ENCODE peak calls at places on chromosomes 11 and 22, in five cellular contexts. One of them, this sample, is unnamed.

GRCh38 chr22:29587938-29588699 is 7.2 kb upstream of the NIPSNAP1 start:
- DNase-seq in NCI-H82: no peak
- DNase-seq in activated naive CD8-positive, alpha-beta T cell treated with anti-CD3 and anti-CD28 coated beads for 36 hours: no peak
- DNase-seq in NCI-H748 treated with DMSO at 0.1 percent for 48 hours: no peak
- DNase-seq in iris pigment epithelial cell: peak; percentile 95
- DNase-seq in this sample: peak; percentile 72

GRCh38 chr11:128467610-128468041 is 119.7 kb downstream of the ETS1 start:
- DNase-seq in NCI-H82: no peak
- DNase-seq in NCI-H748 treated with DMSO at 0.1 percent for 48 hours: no peak
- DNase-seq in iris pigment epithelial cell: peak; percentile 99
- DNase-seq in activated naive CD8-positive, alpha-beta T cell treated with anti-CD3 and anti-CD28 coated beads for 36 hours: peak; percentile 55
- DNase-seq in this sample: peak; percentile 72

GRCh38 chr11:17606206-17607082 is 59.4 kb downstream of the OTOG start:
- DNase-seq in NCI-H82: no peak
- DNase-seq in NCI-H748 treated with DMSO at 0.1 percent for 48 hours: no peak
- DNase-seq in iris pigment epithelial cell: no peak
- DNase-seq in activated naive CD8-positive, alpha-beta T cell treated with anti-CD3 and anti-CD28 coated beads for 36 hours: no peak
- DNase-seq in this sample: no peak

GRCh38 chr11:124740277-124740882 is 638 bp downstream of the NRGN start:
- DNase-seq in iris pigment epithelial cell: peak; percentile 34
- DNase-seq in NCI-H82: peak; percentile 57
- DNase-seq in NCI-H748 treated with DMSO at 0.1 percent for 48 hours: peak; percentile 19
- DNase-seq in activated naive CD8-positive, alpha-beta T cell treated with anti-CD3 and anti-CD28 coated beads for 36 hours: peak; percentile 63
- DNase-seq in this sample: no peak

GRCh38 chr11:76207642-76208378 is 1.5 kb upstream of the WNT11 start:
- DNase-seq in NCI-H748 treated with DMSO at 0.1 percent for 48 hours: peak; percentile 86
- DNase-seq in iris pigment epithelial cell: peak; percentile 74
- DNase-seq in activated naive CD8-positive, alpha-beta T cell treated with anti-CD3 and anti-CD28 coated beads for 36 hours: peak; percentile 84
- DNase-seq in NCI-H82: peak; percentile 84
- DNase-seq in this sample: peak; percentile 20

GRCh38 chr11:34169664-34170063 is 64.2 kb downstream of the NAT10 start:
- DNase-seq in activated naive CD8-positive, alpha-beta T cell treated with anti-CD3 and anti-CD28 coated beads for 36 hours: no peak
- DNase-seq in NCI-H748 treated with DMSO at 0.1 percent for 48 hours: no peak
- DNase-seq in iris pigment epithelial cell: no peak
- DNase-seq in NCI-H82: peak; percentile 76
- DNase-seq in this sample: no peak

GRCh38 chr22:20532256-20532993 is 25.0 kb downstream of the MED15 start:
- DNase-seq in NCI-H748 treated with DMSO at 0.1 percent for 48 hours: no peak
- DNase-seq in activated naive CD8-positive, alpha-beta T cell treated with anti-CD3 and anti-CD28 coated beads for 36 hours: no peak
- DNase-seq in iris pigment epithelial cell: no peak
- DNase-seq in NCI-H82: no peak
- DNase-seq in this sample: no peak

GRCh38 chr11:120622189-120622912 is 110.8 kb downstream of the GRIK4 start:
- DNase-seq in iris pigment epithelial cell: no peak
- DNase-seq in NCI-H82: peak; percentile 42
- DNase-seq in activated naive CD8-positive, alpha-beta T cell treated with anti-CD3 and anti-CD28 coated beads for 36 hours: no peak
- DNase-seq in NCI-H748 treated with DMSO at 0.1 percent for 48 hours: no peak
- DNase-seq in this sample: no peak

GRCh38 chr11:47127213-47127612 is 49.5 kb downstream of the ARFGAP2 start:
- DNase-seq in NCI-H748 treated with DMSO at 0.1 percent for 48 hours: peak; percentile 69
- DNase-seq in NCI-H82: no peak
- DNase-seq in iris pigment epithelial cell: no peak
- DNase-seq in activated naive CD8-positive, alpha-beta T cell treated with anti-CD3 and anti-CD28 coated beads for 36 hours: no peak
- DNase-seq in this sample: no peak

GRCh38 chr11:115360186-115360824 is 143.9 kb downstream of the CADM1 start:
- DNase-seq in iris pigment epithelial cell: no peak
- DNase-seq in NCI-H748 treated with DMSO at 0.1 percent for 48 hours: no peak
- DNase-seq in activated naive CD8-positive, alpha-beta T cell treated with anti-CD3 and anti-CD28 coated beads for 36 hours: no peak
- DNase-seq in NCI-H82: no peak
- DNase-seq in this sample: no peak

GRCh38 chr22:37403267-37403960 is 23.9 kb downstream of the ELFN2 start:
- DNase-seq in NCI-H748 treated with DMSO at 0.1 percent for 48 hours: no peak
- DNase-seq in NCI-H82: peak; percentile 78
- DNase-seq in iris pigment epithelial cell: no peak
- DNase-seq in activated naive CD8-positive, alpha-beta T cell treated with anti-CD3 and anti-CD28 coated beads for 36 hours: no peak
- DNase-seq in this sample: no peak

GRCh38 chr11:106276859-106277436 is 199.5 kb downstream of the AASDHPPT start:
- DNase-seq in NCI-H82: peak; percentile 64
- DNase-seq in iris pigment epithelial cell: no peak
- DNase-seq in activated naive CD8-positive, alpha-beta T cell treated with anti-CD3 and anti-CD28 coated beads for 36 hours: no peak
- DNase-seq in NCI-H748 treated with DMSO at 0.1 percent for 48 hours: no peak
- DNase-seq in this sample: no peak